ENCODE peak calls at places on chromosomes 3 and 15, in five cellular contexts. B is GM23248, R is NCI-H524, Z is neural crest cell, N is lower leg skin. J is an unnamed sample.
A peak's percentile ranks its signal among the peaks of the same experiment; 100 is the strongest.

GRCh38 chr3:14423963-14424362 is 21.6 kb downstream of the SLC6A6 start:
- DNase-seq in R (no peak), B (no peak), Z (no peak), N (no peak), J (no peak)

GRCh38 chr3:67082533-67083024 is 84.5 kb downstream of the KBTBD8 start:
- DNase-seq in R (no peak), Z (no peak), B (no peak), N (no peak), J (no peak)

GRCh38 chr3:13507791-13508339 is 27.8 kb downstream of the HDAC11 start:
- DNase-seq in N (no peak), B (peak; percentile 68), R (no peak), Z (no peak), J (no peak)

GRCh38 chr15:93209690-93210425 is 120.8 kb upstream of the RGMA start:
- DNase-seq in Z (no peak), B (no peak), R (no peak), N (no peak), J (no peak)

GRCh38 chr3:134445631-134446030 is 40.2 kb downstream of the ANAPC13 start:
- DNase-seq in Z (no peak), R (no peak), N (peak; percentile 65), B (peak; percentile 56), J (peak; percentile 78)

GRCh38 chr15:25136119-25136518 is 181.3 kb downstream of the SNRPN start:
- DNase-seq in Z (no peak), R (no peak), B (peak; percentile 54), N (no peak), J (no peak)

GRCh38 chr15:44207643-44208042 is 12.6 kb upstream of the FRMD5 start:
- DNase-seq in N (no peak), Z (no peak), B (peak; percentile 75), R (no peak), J (no peak)

GRCh38 chr3:79012946-79013362 is 754.8 kb downstream of the ROBO1 start:
- DNase-seq in B (peak; percentile 36), N (no peak), Z (no peak), R (no peak), J (no peak)

GRCh38 chr3:123618076-123618703 is 33.3 kb upstream of the HACD2 start:
- DNase-seq in Z (no peak), N (no peak), B (no peak), R (no peak), J (no peak)

GRCh38 chr15:82642656-82643055 is 4.5 kb downstream of the CPEB1 start:
- DNase-seq in B (no peak), N (no peak), Z (no peak), R (no peak), J (no peak)

GRCh38 chr3:142947352-142947751 is 16.1 kb downstream of the PAQR9 start:
- DNase-seq in N (no peak), R (no peak), B (peak; percentile 9), Z (no peak), J (no peak)

GRCh38 chr3:45021524-45021923 is 4.6 kb upstream of the CLEC3B start:
- DNase-seq in Z (no peak), N (no peak), R (no peak), B (no peak), J (no peak)

GRCh38 chr3:23805228-23805880 is 401 bp upstream of the UBE2E1 start:
- DNase-seq in R (no peak), Z (no peak), N (no peak), B (no peak), J (no peak)

GRCh38 chr3:130242850-130243569 is 102.5 kb upstream of the COL6A5 start:
- DNase-seq in N (no peak), B (peak; percentile 20), R (no peak), Z (no peak), J (no peak)

GRCh38 chr15:38864122-38864521 is 299.5 kb upstream of the RASGRP1 start:
- DNase-seq in R (no peak), N (no peak), Z (no peak), B (peak; percentile 30), J (no peak)

GRCh38 chr3:152183473-152183872 is 85.3 kb upstream of the MBNL1 start:
- DNase-seq in N (no peak), B (no peak), Z (peak; percentile 15), R (peak; percentile 85), J (no peak)

GRCh38 chr15:68599153-68599545 is 20.4 kb downstream of the CORO2B start:
- DNase-seq in Z (no peak), N (no peak), R (no peak), B (no peak), J (no peak)